ENCODE peak calls at places on chromosomes 12 and 14, in five cellular contexts. Q is CD4-positive, alpha-beta T cell; B is NAMALWA; R is adrenal gland; N is cardiac muscle cell. E is an unnamed sample.

GRCh38 chr12:116606397-116606796 is 47.2 kb downstream of the MAP1LC3B2 start:
- DNase-seq in Q (no peak), N (no peak), B (no peak), R (no peak), E (no peak)

GRCh38 chr12:12178545-12178944 is 88.3 kb downstream of the LRP6 start:
- DNase-seq in Q (no peak), N (no peak), B (no peak), R (no peak), E (no peak)

GRCh38 chr14:57871487-57872080 is 5.7 kb upstream of the SLC35F4 start:
- DNase-seq in N (peak), R (no peak), B (peak), Q (no peak), E (no peak)

GRCh38 chr14:91368681-91369416 is 48.8 kb downstream of the CCDC88C start:
- DNase-seq in Q (no peak), B (peak), N (no peak), R (no peak), E (no peak)

GRCh38 chr12:90048918-90049317 is 340.3 kb upstream of the ATP2B1 start:
- DNase-seq in R (no peak), B (no peak), N (no peak), Q (no peak), E (no peak)

GRCh38 chr14:95299271-95299670 is 20.4 kb downstream of the CLMN start:
- DNase-seq in Q (no peak), R (no peak), B (no peak), N (no peak), E (no peak)

GRCh38 chr12:87827638-87828264 is 201.4 kb downstream of the C12orf50 start:
- DNase-seq in N (peak), Q (no peak), R (no peak), B (no peak), E (no peak)

GRCh38 chr12:54189198-54189539 is 384 bp upstream of the SMUG1 start:
- DNase-seq in B (no peak), R (no peak), N (no peak), Q (no peak), E (no peak)

GRCh38 chr14:28656704-28657255 is 109.8 kb upstream of the FOXG1 start:
- DNase-seq in R (no peak), B (no peak), Q (no peak), N (no peak), E (no peak)

GRCh38 chr12:1777798-1778197 is 42.6 kb upstream of the LRTM2 start:
- DNase-seq in Q (no peak), B (no peak), R (no peak), N (peak), E (no peak)

GRCh38 chr12:75854681-75855309 is 176.8 kb downstream of the PHLDA1 start:
- DNase-seq in N (peak), B (no peak), R (no peak), Q (no peak), E (no peak)

GRCh38 chr12:24752763-24753462 is 196.0 kb downstream of the BCAT1 start:
- DNase-seq in B (no peak), Q (no peak), N (no peak), R (no peak), E (no peak)

E was measured in T47D.